ENCODE peak calls at places on chromosomes 6 and 20, in eight cellular contexts. B is CD4-positive, CD25-positive, alpha-beta regulatory T cell; J is transverse colon; F is thyroid gland; Z is pancreas; V is stomach; D is ovary; O is PC-9. P is an unnamed sample.

GRCh38 chr20:62886709-62887058 is 25.1 kb upstream of the TCFL5 start:
- DNase-seq in J (no peak), O (no peak), Z (no peak), D (no peak), B (no peak), F (no peak), V (no peak), P (no peak)

GRCh38 chr6:14258695-14259655 is 141.4 kb downstream of the CD83 start:
- DNase-seq in O (no peak), V (no peak), F (no peak), B (no peak), Z (no peak), D (no peak), J (no peak), P (no peak)

GRCh38 chr6:100230115-100230975 is 234.4 kb downstream of the SIM1 start:
- DNase-seq in J (no peak), D (no peak), Z (no peak), V (no peak), B (no peak), O (no peak), F (no peak), P (no peak)

GRCh38 chr6:159645659-159646058 is 47.4 kb downstream of the SOD2 start:
- DNase-seq in J (no peak), V (no peak), F (no peak), O (no peak), B (no peak), D (no peak), Z (no peak), P (no peak)

GRCh38 chr20:59382907-59383306 is 82.5 kb downstream of the EDN3 start:
- DNase-seq in V (no peak), D (no peak), B (no peak), J (no peak), Z (no peak), O (no peak), F (no peak), P (no peak)

GRCh38 chr20:16528078-16528477 is 45.2 kb downstream of the KIF16B start:
- DNase-seq in V (peak; percentile 54), B (no peak), F (no peak), J (peak; percentile 78), O (peak; percentile 91), D (peak; percentile 78), Z (no peak), P (no peak)

GRCh38 chr6:44072959-44073611 is 54.2 kb downstream of the MRPL14 start:
- DNase-seq in B (peak; percentile 48), D (peak; percentile 80), J (peak; percentile 76), F (peak; percentile 81), Z (peak; percentile 90), V (peak; percentile 78), O (peak; percentile 63), P (peak; percentile 66)

GRCh38 chr20:1660263-1660662 is 2.7 kb upstream of the SIRPG start:
- DNase-seq in J (no peak), Z (no peak), F (no peak), D (no peak), O (no peak), V (no peak), B (no peak), P (no peak)

GRCh38 chr6:35494161-35494563 is 2.7 kb downstream of the TEAD3 start:
- DNase-seq in O (no peak), V (no peak), D (no peak), J (no peak), Z (no peak), F (no peak), B (no peak), P (no peak)

GRCh38 chr6:140538926-140539325 is 1164.5 kb upstream of the CITED2 start:
- DNase-seq in O (no peak), F (peak; percentile 4), D (no peak), Z (no peak), J (no peak), B (no peak), V (no peak), P (no peak)

GRCh38 chr20:54837226-54837625 is 361.8 kb downstream of the DOK5 start:
- DNase-seq in F (no peak), V (no peak), J (no peak), D (no peak), O (no peak), B (no peak), Z (no peak), P (no peak)

GRCh38 chr6:108580645-108581044 is 19.9 kb downstream of the FOXO3 start:
- DNase-seq in D (no peak), F (no peak), Z (no peak), O (no peak), V (no peak), J (no peak), B (no peak), P (no peak)

GRCh38 chr6:170230520-170231390 is 60.1 kb downstream of the DLL1 start:
- DNase-seq in Z (no peak), D (no peak), V (no peak), F (no peak), B (no peak), O (no peak), J (no peak), P (no peak)

GRCh38 chr6:25006565-25007001 is 70.8 kb upstream of the RIPOR2 start:
- DNase-seq in F (peak; percentile 88), Z (no peak), O (peak; percentile 92), J (peak; percentile 57), B (no peak), D (peak; percentile 30), V (peak; percentile 72), P (no peak)

GRCh38 chr20:21840991-21841390 is 135.5 kb downstream of the PAX1 start:
- DNase-seq in V (no peak), J (no peak), Z (no peak), D (no peak), B (no peak), O (no peak), F (no peak), P (no peak)

GRCh38 chr20:46985671-46986070 is 91.0 kb downstream of the EYA2 start:
- DNase-seq in B (no peak), O (no peak), F (no peak), J (no peak), V (no peak), D (no peak), Z (no peak), P (no peak)

GRCh38 chr20:3687655-3688054 is 5.8 kb upstream of the ADAM33 start:
- DNase-seq in O (peak; percentile 33), Z (no peak), B (no peak), J (no peak), F (no peak), V (no peak), D (no peak), P (no peak)

GRCh38 chr20:25276533-25277050 is 28.7 kb downstream of the PYGB start:
- DNase-seq in B (no peak), O (no peak), D (peak; percentile 12), F (peak; percentile 0), J (peak; percentile 5), V (peak; percentile 20), Z (peak; percentile 65), P (no peak)

GRCh38 chr6:123529843-123530242 is 106.9 kb downstream of the TRDN start:
- DNase-seq in V (no peak), J (no peak), B (no peak), F (no peak), Z (no peak), D (no peak), O (peak; percentile 79), P (no peak)

DNA sequence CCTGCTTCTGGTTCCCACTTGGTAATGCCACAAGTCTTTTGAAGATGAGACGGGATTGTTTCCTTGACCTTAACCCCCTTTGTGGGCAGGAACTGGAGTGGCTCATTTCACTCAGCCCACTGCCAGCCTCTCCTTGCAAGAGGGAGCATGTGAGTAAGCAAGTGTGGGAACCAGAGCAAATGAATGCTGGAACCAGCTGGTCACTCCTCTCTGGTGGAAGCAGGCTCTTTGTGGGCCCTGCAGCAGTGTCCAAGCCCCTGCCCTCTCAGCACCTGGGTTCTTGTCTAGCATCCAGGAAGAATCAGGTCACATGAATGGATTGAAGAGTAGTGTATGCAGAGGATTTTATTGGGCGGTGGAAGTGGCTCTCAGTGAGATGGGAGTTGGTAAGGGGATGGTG is 944.5 kb downstream of the QKI start:
- DNase-seq in O (no peak), V (no peak), D (no peak), J (no peak), B (no peak), F (no peak), Z (no peak), P (no peak)
- H3K9me3 ChIP-seq in O (no peaks in the 10 kb centered on the region), V (peaks cover 29% of the 10 kb centered on the region), D (no peaks in the 10 kb centered on the region), J (peaks cover 9% of the 10 kb centered on the region), B (no peaks in the 10 kb centered on the region), F (no peaks in the 10 kb centered on the region), Z (no peaks in the 10 kb centered on the region), P (no peaks in the 10 kb centered on the region)

GRCh38 chr6:9439931-9440330 is 974.9 kb downstream of the TFAP2A start:
- DNase-seq in Z (no peak), J (no peak), D (no peak), V (no peak), F (no peak), B (no peak), O (no peak), P (no peak)
- H3K9me3 ChIP-seq in Z (no peaks in the 10 kb centered on the region), J (no peaks in the 10 kb centered on the region), D (no peaks in the 10 kb centered on the region), V (peaks cover 10% of the 10 kb centered on the region), F (no peaks in the 10 kb centered on the region), B (no peaks in the 10 kb centered on the region), O (no peaks in the 10 kb centered on the region), P (no peaks in the 10 kb centered on the region)

GRCh38 chr6:315226-315625 is 22.9 kb downstream of the DUSP22 start:
- DNase-seq in J (no peak), B (no peak), D (no peak), V (no peak), O (no peak), F (no peak), Z (no peak), P (no peak)
- H3K9me3 ChIP-seq in J (no peaks in the 10 kb centered on the region), B (no peaks in the 10 kb centered on the region), D (no peaks in the 10 kb centered on the region), V (no peaks in the 10 kb centered on the region), O (no peaks in the 10 kb centered on the region), F (no peaks in the 10 kb centered on the region), Z (no peaks in the 10 kb centered on the region), P (no peaks in the 10 kb centered on the region)

GRCh38 chr6:27451660-27452390 is 21.1 kb downstream of the ZNF184 start:
- DNase-seq in J (no peak), D (no peak), O (no peak), F (no peak), V (no peak), B (no peak), Z (no peak), P (no peak)
- H3K9me3 ChIP-seq in J (peaks cover 98% of the 10 kb centered on the region), D (no peaks in the 10 kb centered on the region), O (peaks cover 80% of the 10 kb centered on the region), F (peaks cover 5% of the 10 kb centered on the region), V (peaks cover 100% of the 10 kb centered on the region), B (peaks cover 99% of the 10 kb centered on the region), Z (no peaks in the 10 kb centered on the region), P (peaks cover 76% of the 10 kb centered on the region)

GRCh38 chr6:114844359-114844758 is 501.5 kb upstream of the HS3ST5 start:
- DNase-seq in B (no peak), V (no peak), D (no peak), O (no peak), J (no peak), Z (no peak), F (no peak), P (no peak)
- H3K9me3 ChIP-seq in B (peaks cover 4% of the 10 kb centered on the region), V (peaks cover 5% of the 10 kb centered on the region), D (no peaks in the 10 kb centered on the region), O (no peaks in the 10 kb centered on the region), J (no peaks in the 10 kb centered on the region), Z (no peaks in the 10 kb centered on the region), F (no peaks in the 10 kb centered on the region), P (no peaks in the 10 kb centered on the region)

P was measured in T-helper 17 cell.